ENCODE peak calls at places on chromosomes 1 and 21, in six cellular contexts. K, Z, A, M, I and U are unnamed samples.

GRCh38 chr1:9685833-9686232 is 34.3 kb downstream of the PIK3CD start:
- DNase-seq in K (no peak), Z (no peak), A (no peak), M (no peak), I (no peak), U (no peak)

GRCh38 chr1:44808063-44808937 is at the start of gene BTBD19:
- DNase-seq in K (peak), Z (peak), A (peak), M (peak), I (peak), U (no peak)

GRCh38 chr1:117367769-117368059 is 465 bp downstream of the MAN1A2 start:
- DNase-seq in K (no peak), Z (no peak), A (no peak), M (no peak), I (no peak), U (no peak)

GRCh38 chr1:202791102-202791747 is 17.0 kb downstream of the KDM5B start:
- DNase-seq in K (no peak), Z (no peak), A (no peak), M (no peak), I (no peak), U (no peak)

GRCh38 chr1:78663916-78664315 is 14.3 kb downstream of the IFI44 start:
- DNase-seq in K (no peak), Z (no peak), A (no peak), M (no peak), I (no peak), U (no peak)

GRCh38 chr1:38728176-38728908 is 131.2 kb downstream of the RRAGC start:
- DNase-seq in K (peak), Z (peak), A (peak), M (no peak), I (peak), U (peak)

GRCh38 chr1:62439652-62440371 is 3.0 kb downstream of the USP1 start:
- DNase-seq in K (no peak), Z (no peak), A (no peak), M (no peak), I (no peak), U (no peak)

GRCh38 chr1:223258751-223259177 is 105.2 kb downstream of the SUSD4 start:
- DNase-seq in K (no peak), Z (no peak), A (no peak), M (no peak), I (peak), U (no peak)

GRCh38 chr1:112517231-112517630 is 8.5 kb downstream of the WNT2B start:
- DNase-seq in K (no peak), Z (no peak), A (no peak), M (no peak), I (no peak), U (no peak)

GRCh38 chr1:227887697-227888403 is 59.9 kb downstream of the WNT9A start:
- DNase-seq in K (peak), Z (no peak), A (no peak), M (no peak), I (peak), U (no peak)

GRCh38 chr1:1529321-1529720 is 11.1 kb downstream of the TMEM240 start:
- DNase-seq in K (no peak), Z (no peak), A (no peak), M (no peak), I (no peak), U (no peak)

GRCh38 chr21:44873356-44874239 is at the start of gene PTTG1IP:
- DNase-seq in K (peak), Z (peak), A (peak), M (peak), I (peak), U (peak)

GRCh38 chr1:218377143-218377660 is 32.1 kb downstream of the TGFB2 start:
- DNase-seq in K (no peak), Z (no peak), A (no peak), M (peak), I (peak), U (no peak)

GRCh38 chr1:26221094-26221493 is 12.9 kb upstream of the CEP85 start:
- DNase-seq in K (no peak), Z (no peak), A (no peak), M (no peak), I (no peak), U (no peak)

GRCh38 chr1:81121324-81121723 is 679.4 kb upstream of the ADGRL2 start:
- DNase-seq in K (no peak), Z (no peak), A (no peak), M (no peak), I (no peak), U (no peak)

GRCh38 chr1:175548774-175549173 is 194.6 kb downstream of the TNR start:
- DNase-seq in K (no peak), Z (peak), A (no peak), M (no peak), I (no peak), U (no peak)

GRCh38 chr1:34708106-34708505 is 46.7 kb upstream of the GJB5 start:
- DNase-seq in K (no peak), Z (no peak), A (no peak), M (no peak), I (no peak), U (no peak)

GRCh38 chr1:35345439-35345981 is 77.0 kb downstream of the ZMYM4 start:
- DNase-seq in K (no peak), Z (no peak), A (no peak), M (no peak), I (no peak), U (no peak)

GRCh38 chr1:164773146-164773545 is 214.2 kb downstream of the PBX1 start:
- DNase-seq in K (no peak), Z (no peak), A (no peak), M (no peak), I (no peak), U (no peak)

GRCh38 chr1:85862456-85862855 is 154.2 kb upstream of the ZNHIT6 start:
- DNase-seq in K (no peak), Z (no peak), A (no peak), M (no peak), I (no peak), U (no peak)

GRCh38 chr1:97192872-97193572 is 471.4 kb downstream of the PTBP2 start:
- DNase-seq in K (no peak), Z (no peak), A (no peak), M (no peak), I (peak), U (no peak)

GRCh38 chr1:172185206-172185605 is 235.3 kb upstream of the C1orf105 start:
- DNase-seq in K (no peak), Z (no peak), A (no peak), M (no peak), I (peak), U (peak)

GRCh38 chr1:17686258-17686657 is 68.9 kb upstream of the ACTL8 start:
- DNase-seq in K (no peak), Z (no peak), A (no peak), M (no peak), I (no peak), U (no peak)

GRCh38 chr1:14238472-14239059 is 359.9 kb upstream of the KAZN start:
- DNase-seq in K (peak), Z (no peak), A (no peak), M (no peak), I (no peak), U (no peak)

GRCh38 chr1:36352910-36353878 is 29.7 kb upstream of the EVA1B start:
- DNase-seq in K (no peak), Z (no peak), A (no peak), M (no peak), I (peak), U (no peak)

GRCh38 chr1:190022709-190023108 is 455.0 kb downstream of the BRINP3 start:
- DNase-seq in K (no peak), Z (no peak), A (no peak), M (no peak), I (peak), U (no peak)

GRCh38 chr1:50348449-50349241 is 74.6 kb downstream of the DMRTA2 start:
- DNase-seq in K (no peak), Z (peak), A (no peak), M (no peak), I (peak), U (peak)

GRCh38 chr1:229019647-229020281 is 251.1 kb upstream of the RAB4A start:
- DNase-seq in K (no peak), Z (peak), A (no peak), M (no peak), I (no peak), U (no peak)